ENCODE peak calls at places on chromosomes 4 and X, in six cellular contexts. One of them, this sample, is unnamed.

GRCh38 chrX:136055651-136056221 is 70.5 kb downstream of the SLC9A6 start:
- DNase-seq in endothelial cell of umbilical vein: peak; percentile 86
- DNase-seq in HepG2: no peak
- DNase-seq in K562: no peak
- DNase-seq in H1: no peak
- DNase-seq in WTC11: no peak
- DNase-seq in this sample: no peak

GRCh38 chrX:149124526-149125108 is 380.5 kb downstream of the IDS start:
- DNase-seq in HepG2: no peak
- DNase-seq in WTC11: no peak
- DNase-seq in endothelial cell of umbilical vein: no peak
- DNase-seq in H1: no peak
- DNase-seq in K562: no peak
- DNase-seq in this sample: no peak

GRCh38 chrX:129427267-129427666 is 96.0 kb downstream of the SMARCA1 start:
- DNase-seq in K562: no peak
- DNase-seq in endothelial cell of umbilical vein: no peak
- DNase-seq in HepG2: no peak
- DNase-seq in WTC11: no peak
- DNase-seq in H1: no peak
- DNase-seq in this sample: no peak

GRCh38 chr4:188780686-188781085 is 641.4 kb downstream of the TRIML1 start:
- DNase-seq in endothelial cell of umbilical vein: no peak
- DNase-seq in H1: no peak
- DNase-seq in K562: no peak
- DNase-seq in WTC11: no peak
- DNase-seq in HepG2: no peak
- DNase-seq in this sample: no peak

GRCh38 chrX:70134116-70134477 is 850 bp downstream of the IGBP1 start:
- DNase-seq in WTC11: no peak
- DNase-seq in HepG2: peak; percentile 3
- DNase-seq in endothelial cell of umbilical vein: no peak
- DNase-seq in K562: peak; percentile 25
- DNase-seq in H1: no peak
- DNase-seq in this sample: no peak

GRCh38 chr4:121243476-121243875 is 79.4 kb upstream of the TNIP3 start:
- DNase-seq in K562: no peak
- DNase-seq in H1: no peak
- DNase-seq in WTC11: no peak
- DNase-seq in endothelial cell of umbilical vein: no peak
- DNase-seq in HepG2: no peak
- DNase-seq in this sample: no peak

GRCh38 chr4:119211856-119212250 is 660 bp upstream of the USP53 start:
- DNase-seq in HepG2: peak; percentile 47
- DNase-seq in WTC11: no peak
- DNase-seq in endothelial cell of umbilical vein: no peak
- DNase-seq in K562: no peak
- DNase-seq in H1: peak; percentile 50
- DNase-seq in this sample: no peak

GRCh38 chr4:147110968-147111367 is 165.3 kb upstream of the TTC29 start:
- DNase-seq in endothelial cell of umbilical vein: peak; percentile 5
- DNase-seq in H1: no peak
- DNase-seq in WTC11: no peak
- DNase-seq in HepG2: no peak
- DNase-seq in K562: no peak
- DNase-seq in this sample: no peak

GRCh38 chrX:85107407-85107806 is 103.7 kb downstream of the APOOL start:
- DNase-seq in H1: no peak
- DNase-seq in WTC11: no peak
- DNase-seq in HepG2: no peak
- DNase-seq in endothelial cell of umbilical vein: no peak
- DNase-seq in K562: no peak
- DNase-seq in this sample: no peak

GRCh38 chr4:13176603-13177190 is 307.4 kb downstream of the RAB28 start:
- DNase-seq in endothelial cell of umbilical vein: no peak
- DNase-seq in H1: no peak
- DNase-seq in HepG2: no peak
- DNase-seq in K562: no peak
- DNase-seq in WTC11: no peak
- DNase-seq in this sample: no peak

GRCh38 chr4:79686976-79687375 is 278.9 kb upstream of the GK2 start:
- DNase-seq in HepG2: no peak
- DNase-seq in WTC11: no peak
- DNase-seq in endothelial cell of umbilical vein: no peak
- DNase-seq in K562: no peak
- DNase-seq in H1: no peak
- DNase-seq in this sample: no peak

GRCh38 chr4:114926508-114926907 is 186.9 kb downstream of the NDST4 start:
- DNase-seq in H1: no peak
- DNase-seq in WTC11: no peak
- DNase-seq in K562: no peak
- DNase-seq in endothelial cell of umbilical vein: no peak
- DNase-seq in HepG2: no peak
- DNase-seq in this sample: no peak

GRCh38 chr4:37978509-37978908 is 18.3 kb downstream of the PTTG2 start:
- DNase-seq in WTC11: no peak
- DNase-seq in K562: no peak
- DNase-seq in endothelial cell of umbilical vein: no peak
- DNase-seq in H1: no peak
- DNase-seq in HepG2: no peak
- DNase-seq in this sample: no peak

DNA sequence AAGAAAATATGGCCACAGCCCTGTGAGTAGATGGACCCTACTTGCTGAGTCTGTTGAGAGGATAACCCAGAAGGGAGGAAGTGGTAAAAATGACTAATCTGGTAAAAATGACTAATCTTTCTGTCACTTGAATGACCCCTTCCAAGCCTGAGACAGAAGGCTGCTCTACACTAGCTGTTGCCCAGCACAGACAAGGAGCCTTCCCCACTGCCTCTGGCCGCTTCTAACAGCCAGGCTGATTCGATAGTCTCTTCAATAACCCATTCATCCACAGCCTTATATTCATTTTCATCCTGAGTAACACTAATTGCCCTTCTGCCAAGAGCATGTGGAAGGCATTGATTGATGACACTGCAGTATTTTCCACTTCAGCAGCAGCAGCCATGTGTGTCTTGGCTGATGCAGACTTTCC is 18.4 kb downstream of the MAGEB17 start:
- DNase-seq in endothelial cell of umbilical vein: peak; percentile 74
- DNase-seq in H1: no peak
- DNase-seq in K562: peak; percentile 8
- DNase-seq in WTC11: no peak
- DNase-seq in HepG2: no peak
- DNase-seq in this sample: peak; percentile 38
- TF ChIP-seq JUN in endothelial cell of umbilical vein: peak; percentile 81
- TF ChIP-seq JUN in H1: no peak
- TF ChIP-seq JUN in K562: no peak
- TF ChIP-seq JUN in WTC11: no peak
- TF ChIP-seq JUN in HepG2: no peak
- TF ChIP-seq JUN in this sample: no peak

GRCh38 chr4:142801966-142802365 is 44.1 kb downstream of the INPP4B start:
- DNase-seq in H1: no peak
- DNase-seq in K562: no peak
- DNase-seq in endothelial cell of umbilical vein: no peak
- DNase-seq in HepG2: no peak
- DNase-seq in WTC11: no peak
- DNase-seq in this sample: no peak
- TF ChIP-seq JUN in H1: no peak
- TF ChIP-seq JUN in K562: no peak
- TF ChIP-seq JUN in endothelial cell of umbilical vein: no peak
- TF ChIP-seq JUN in HepG2: no peak
- TF ChIP-seq JUN in WTC11: no peak
- TF ChIP-seq JUN in this sample: no peak

DNA sequence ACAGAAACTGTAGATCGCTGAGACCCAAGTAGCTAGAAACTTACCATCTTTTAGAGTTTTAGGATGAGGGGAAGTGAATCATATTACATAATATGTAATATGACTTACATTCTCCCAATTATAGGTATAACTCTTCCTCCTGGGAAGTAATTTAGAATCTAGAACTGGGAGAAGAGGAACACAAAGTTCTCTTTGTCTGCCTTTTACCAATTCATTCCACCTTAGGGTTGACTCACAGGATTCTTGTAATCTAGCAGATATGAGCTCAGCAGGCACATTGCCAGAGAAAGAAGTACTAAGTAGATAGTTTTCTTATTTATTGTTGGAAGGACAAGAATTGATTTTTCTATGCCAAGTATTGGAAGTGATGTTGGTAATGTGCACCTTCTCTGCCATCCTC is 58.0 kb upstream of the CCSER1 start:
- DNase-seq in HepG2: no peak
- DNase-seq in H1: no peak
- DNase-seq in WTC11: no peak
- DNase-seq in K562: no peak
- DNase-seq in endothelial cell of umbilical vein: peak; percentile 6
- DNase-seq in this sample: no peak
- TF ChIP-seq JUN in HepG2: no peak
- TF ChIP-seq JUN in H1: no peak
- TF ChIP-seq JUN in WTC11: no peak
- TF ChIP-seq JUN in K562: no peak
- TF ChIP-seq JUN in endothelial cell of umbilical vein: no peak
- TF ChIP-seq JUN in this sample: no peak

GRCh38 chr4:99473131-99473530 is 37.7 kb upstream of the C4orf17 start:
- DNase-seq in endothelial cell of umbilical vein: no peak
- DNase-seq in HepG2: no peak
- DNase-seq in H1: no peak
- DNase-seq in K562: no peak
- DNase-seq in WTC11: no peak
- DNase-seq in this sample: no peak
- TF ChIP-seq JUN in endothelial cell of umbilical vein: no peak
- TF ChIP-seq JUN in HepG2: no peak
- TF ChIP-seq JUN in H1: no peak
- TF ChIP-seq JUN in K562: no peak
- TF ChIP-seq JUN in WTC11: no peak
- TF ChIP-seq JUN in this sample: no peak